ENCODE peak calls at places on chromosomes 4 and X, in four cellular contexts. N is HepG2, C is K562, Y is GM12878. D is an unnamed sample.

GRCh38 chrX:6917666-6918065 is 229.8 kb upstream of the STS start:
- DNase-seq in N (no peak), C (no peak), Y (no peak), D (no peak)

GRCh38 chr4:86934147-86934771 is 552 bp upstream of the AFF1 start:
- DNase-seq in Y (no peak), C (no peak), N (no peak), D (no peak)

GRCh38 chr4:8738471-8738931 is 133.1 kb downstream of the HMX1 start:
- DNase-seq in Y (no peak), N (no peak), C (no peak), D (no peak)

GRCh38 chr4:80035336-80035735 is 37.7 kb downstream of the ANTXR2 start:
- DNase-seq in Y (no peak), C (no peak), N (peak), D (no peak)

GRCh38 chrX:37746951-37747350 is 32.9 kb upstream of the CYBB start:
- DNase-seq in Y (no peak), N (no peak), C (no peak), D (no peak)

GRCh38 chr4:66178901-66179300 is 508.6 kb upstream of the EPHA5 start:
- DNase-seq in C (no peak), N (no peak), Y (no peak), D (no peak)

GRCh38 chr4:184824776-184825393 is 883 bp downstream of the ACSL1 start:
- DNase-seq in C (no peak), N (no peak), Y (no peak), D (no peak)

GRCh38 chrX:85052636-85053343 is 49.1 kb downstream of the APOOL start:
- DNase-seq in N (no peak), Y (no peak), C (no peak), D (no peak)

GRCh38 chr4:100738388-100739165 is 220.8 kb upstream of the EMCN start:
- DNase-seq in Y (no peak), C (no peak), N (no peak), D (no peak)

GRCh38 chr4:48436318-48436717 is 46.8 kb upstream of the SLC10A4 start:
- DNase-seq in C (no peak), N (no peak), Y (no peak), D (no peak)

GRCh38 chr4:38002451-38003071 is 42.4 kb downstream of the PTTG2 start:
- DNase-seq in Y (no peak), C (no peak), N (no peak), D (no peak)

GRCh38 chr4:40087799-40088366 is 31.2 kb downstream of the N4BP2 start:
- DNase-seq in C (no peak), N (no peak), Y (no peak), D (no peak)

GRCh38 chr4:3079694-3080123 is 5.2 kb downstream of the HTT start:
- DNase-seq in C (peak), Y (peak), N (no peak), D (no peak)

GRCh38 chr4:142846729-142847606 is 867 bp upstream of the INPP4B start:
- DNase-seq in N (peak), C (no peak), Y (no peak), D (peak)

GRCh38 chr4:144565558-144566195 is 80.3 kb upstream of the HHIP start:
- DNase-seq in C (no peak), Y (no peak), N (no peak), D (no peak)

GRCh38 chrX:13094780-13095425 is 50.5 kb upstream of the FAM9C start:
- DNase-seq in N (no peak), Y (no peak), C (no peak), D (no peak)

GRCh38 chrX:33134164-33134563 is 77.2 kb downstream of the DMD start:
- DNase-seq in Y (no peak), N (no peak), C (no peak), D (no peak)

GRCh38 chrX:46642145-46642544 is 68.6 kb downstream of the CHST7 start:
- DNase-seq in C (no peak), Y (no peak), N (peak), D (peak)

GRCh38 chr4:175916636-175917351 is 104.7 kb upstream of the GPM6A start:
- DNase-seq in C (no peak), N (no peak), Y (no peak), D (no peak)

GRCh38 chr4:56215901-56216300 is 171.4 kb downstream of the AASDH start:
- DNase-seq in N (no peak), Y (no peak), C (no peak), D (no peak)

GRCh38 chr4:53616219-53616618 is 24.9 kb upstream of the LNX1 start:
- DNase-seq in Y (no peak), C (no peak), N (no peak), D (no peak)

GRCh38 chr4:101276661-101277060 is 70.7 kb downstream of the PPP3CA start:
- DNase-seq in Y (no peak), N (no peak), C (no peak), D (no peak)

GRCh38 chr4:102356562-102357202 is 11.4 kb upstream of the SLC39A8 start:
- DNase-seq in Y (no peak), N (peak), C (no peak), D (no peak)

GRCh38 chrX:38561951-38562719 is 793 bp downstream of the TSPAN7 start:
- DNase-seq in N (peak), C (no peak), Y (no peak), D (peak)

GRCh38 chrX:150362599-150363481 is at the start of gene MAMLD1:
- DNase-seq in N (no peak), Y (no peak), C (peak), D (peak)

GRCh38 chr4:23959401-23960148 is 69.7 kb upstream of the PPARGC1A start:
- DNase-seq in N (no peak), Y (no peak), C (no peak), D (no peak)

GRCh38 chrX:75061701-75062100 is 94.4 kb downstream of the ABCB7 start:
- DNase-seq in N (no peak), Y (no peak), C (no peak), D (no peak)

GRCh38 chr4:110615366-110616161 is 7.3 kb downstream of the PITX2 start:
- DNase-seq in Y (no peak), C (no peak), N (no peak), D (no peak)

GRCh38 chr4:122576261-122577188 is 44.3 kb downstream of the IL21 start:
- DNase-seq in Y (no peak), C (peak), N (peak), D (peak)

GRCh38 chr4:64271601-64272081 is 137.6 kb downstream of the TECRL start:
- DNase-seq in C (no peak), N (peak), Y (no peak), D (no peak)

GRCh38 chr4:98851806-98852205 is 77.1 kb downstream of the EIF4E start:
- DNase-seq in C (no peak), N (no peak), Y (no peak), D (peak)

GRCh38 chrX:2507904-2508630 is 7.3 kb upstream of the DHRSX start:
- DNase-seq in Y (no peak), C (no peak), N (no peak), D (no peak)

GRCh38 chrX:21865436-21865835 is 9.6 kb downstream of the YY2 start:
- DNase-seq in Y (no peak), N (no peak), C (no peak), D (no peak)

GRCh38 chrX:72045552-72046277 is 86.0 kb downstream of the RTL5 start:
- DNase-seq in N (no peak), C (no peak), Y (no peak), D (peak)

GRCh38 chr4:85778809-85779124 is 303.8 kb downstream of the ARHGAP24 start:
- DNase-seq in Y (no peak), C (no peak), N (no peak), D (no peak)

GRCh38 chr4:85777908-85778808 is 303.2 kb downstream of the ARHGAP24 start:
- DNase-seq in Y (peak), C (no peak), N (no peak), D (no peak)

GRCh38 chr4:85779165-85779564 is 304.2 kb downstream of the ARHGAP24 start:
- DNase-seq in Y (no peak), C (no peak), N (no peak), D (no peak)

GRCh38 chr4:85783483-85783882 is 308.5 kb downstream of the ARHGAP24 start:
- DNase-seq in N (no peak), C (no peak), Y (no peak), D (no peak)

DNA sequence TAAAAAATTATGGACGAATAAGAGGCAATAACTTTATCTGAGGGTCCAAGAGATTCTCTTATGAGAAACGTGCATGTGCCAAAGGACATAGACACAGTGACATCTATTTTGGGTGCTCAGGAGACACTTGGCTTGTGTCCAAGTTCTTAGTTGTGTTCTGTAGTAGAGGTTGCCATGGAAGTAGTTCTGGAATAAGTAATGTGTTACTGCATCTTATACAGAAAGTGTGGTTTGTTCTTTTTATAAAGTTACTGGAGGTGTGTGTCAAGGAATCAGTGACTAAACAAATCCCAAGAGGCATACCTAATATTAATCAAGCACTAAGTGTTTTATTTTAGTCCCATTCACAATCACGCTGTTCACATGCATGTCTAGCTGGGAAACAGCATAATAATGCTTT is 305.7 kb downstream of the ARHGAP24 start:
- DNase-seq in Y (no peak), N (no peak), C (no peak), D (no peak)
- TF ChIP-seq SP1 in Y (no peak), N (no peak), C (no peak), D (no peak)

GRCh38 chrX:41352329-41352801 is 18.4 kb downstream of the DDX3X start:
- DNase-seq in Y (no peak), N (no peak), C (no peak), D (no peak)
- TF ChIP-seq FOXM1 in Y (no peak), N (no peak), C (no peak), D (no peak)

DNA sequence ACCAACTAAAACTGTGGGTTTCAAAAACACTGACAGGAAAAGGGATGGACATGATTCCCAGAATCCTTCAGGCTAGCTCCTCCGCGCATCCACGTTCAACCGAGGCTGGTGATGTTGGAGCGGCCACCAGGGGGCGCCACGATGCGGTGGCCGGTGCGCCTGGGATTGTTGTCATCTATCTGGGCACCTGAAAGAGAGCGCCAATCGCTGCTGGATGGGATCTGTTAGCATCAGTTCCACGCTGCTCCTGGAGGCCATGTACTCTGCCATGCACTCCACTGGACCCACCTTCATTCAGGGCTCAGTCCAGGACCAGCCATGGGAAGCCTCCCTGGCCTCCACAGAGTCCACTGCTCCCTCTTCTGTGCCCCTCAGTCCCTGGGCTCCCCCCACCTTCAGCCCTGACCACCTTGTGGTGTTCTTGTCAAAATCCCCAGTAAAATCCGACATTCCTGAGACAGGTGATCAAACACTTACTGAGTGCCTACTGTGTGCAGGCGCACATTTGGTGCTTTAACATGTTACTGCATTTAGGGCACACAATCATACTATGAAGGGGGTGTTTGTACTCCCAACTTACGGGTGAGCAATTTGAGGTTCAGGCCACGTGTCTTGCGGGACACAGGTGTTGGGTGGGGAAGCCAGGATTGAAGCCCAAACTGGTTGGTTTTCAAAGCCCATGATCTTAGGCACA is 71.1 kb downstream of the CRMP1 start:
- DNase-seq in Y (no peak), N (no peak), C (peak), D (peak)
- TF ChIP-seq SP1 in Y (no peak), N (no peak), C (no peak), D (no peak)

GRCh38 chr4:17500574-17500973 is 11.3 kb downstream of the QDPR start:
- DNase-seq in Y (no peak), C (no peak), N (no peak), D (no peak)
- TF ChIP-seq FOXM1 in Y (no peak), C (no peak), N (no peak), D (no peak)

D was measured in HEK293T.